ENCODE peak calls at places on chromosomes 5 and 9, in four cellular contexts. X is fibroblast of mammary gland, H is OCI-LY7, Q is body of pancreas. Z is an unnamed sample.

GRCh38 chr5:11214851-11215250 is 453.8 kb upstream of the DAP start:
- DNase-seq in H (no peak), Q (no peak), X (no peak), Z (no peak)

GRCh38 chr9:6171667-6172066 is 43.9 kb upstream of the IL33 start:
- DNase-seq in Q (no peak), X (peak; percentile 6), H (no peak), Z (no peak)

GRCh38 chr9:8348756-8349155 is 549.2 kb upstream of the DMAC1 start:
- DNase-seq in X (no peak), Q (no peak), H (no peak), Z (no peak)

GRCh38 chr9:131530546-131530929 is 525 bp downstream of the UCK1 start:
- DNase-seq in Q (peak; percentile 51), H (peak; percentile 29), X (peak; percentile 18), Z (peak; percentile 10)

GRCh38 chr9:91177661-91178280 is 183.9 kb downstream of the AUH start:
- DNase-seq in H (no peak), Q (peak; percentile 6), X (peak; percentile 66), Z (peak; percentile 76)

GRCh38 chr9:100324594-100325200 is 28.0 kb downstream of the TEX10 start:
- DNase-seq in X (peak; percentile 72), Q (no peak), H (peak; percentile 69), Z (peak; percentile 76)

GRCh38 chr5:522899-523657 is 1.2 kb downstream of the SLC9A3 start:
- DNase-seq in Q (no peak), X (no peak), H (no peak), Z (no peak)

GRCh38 chr9:1722404-1722803 is 292.7 kb upstream of the SMARCA2 start:
- DNase-seq in Q (no peak), X (peak; percentile 5), H (no peak), Z (no peak)

GRCh38 chr9:136578915-136579637 is 33.2 kb upstream of the NOTCH1 start:
- DNase-seq in H (peak; percentile 21), X (no peak), Q (peak; percentile 44), Z (no peak)

GRCh38 chr9:135253305-135254004 is 166.0 kb downstream of the OLFM1 start:
- DNase-seq in H (no peak), Q (no peak), X (no peak), Z (no peak)

GRCh38 chr5:172859966-172860365 is 25.9 kb downstream of the ERGIC1 start:
- DNase-seq in X (no peak), Q (no peak), H (no peak), Z (no peak)

GRCh38 chr5:172858990-172859811 is 25.1 kb downstream of the ERGIC1 start:
- DNase-seq in Q (peak; percentile 39), X (peak; percentile 92), H (no peak), Z (peak; percentile 86)

GRCh38 chr5:172860520-172861443 is 26.7 kb downstream of the ERGIC1 start:
- DNase-seq in Q (peak; percentile 56), H (no peak), X (peak; percentile 92), Z (peak; percentile 91)

GRCh38 chr5:172862165-172862801 is 28.2 kb downstream of the ERGIC1 start:
- DNase-seq in Q (no peak), X (peak; percentile 37), H (no peak), Z (no peak)

DNA sequence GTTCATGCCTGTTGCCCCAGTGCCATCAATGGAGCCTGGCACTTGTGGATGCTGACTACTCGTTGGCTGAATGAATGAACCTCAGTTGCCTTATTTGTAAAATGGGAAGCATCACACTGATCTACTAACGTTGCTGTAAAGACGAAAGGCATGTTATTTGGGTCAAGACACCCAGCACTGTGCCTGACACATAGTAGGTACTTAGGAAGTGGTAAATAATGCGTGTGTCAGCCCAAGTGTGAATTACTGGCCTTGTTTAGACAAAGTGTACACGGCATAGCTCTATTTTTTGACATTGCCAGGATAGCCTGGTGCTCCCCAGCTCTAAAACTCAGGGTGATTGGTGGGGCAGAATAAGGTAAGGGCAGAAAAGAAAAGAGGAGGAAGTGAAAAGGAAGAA is 27.4 kb downstream of the ERGIC1 start:
- DNase-seq in Q (no peak), H (no peak), X (no peak), Z (no peak)
- H3K4me3 ChIP-seq in Q (no peak overlapping the region), H (no peak overlapping the region), X (no peak overlapping the region), Z (no peak overlapping the region)

DNA sequence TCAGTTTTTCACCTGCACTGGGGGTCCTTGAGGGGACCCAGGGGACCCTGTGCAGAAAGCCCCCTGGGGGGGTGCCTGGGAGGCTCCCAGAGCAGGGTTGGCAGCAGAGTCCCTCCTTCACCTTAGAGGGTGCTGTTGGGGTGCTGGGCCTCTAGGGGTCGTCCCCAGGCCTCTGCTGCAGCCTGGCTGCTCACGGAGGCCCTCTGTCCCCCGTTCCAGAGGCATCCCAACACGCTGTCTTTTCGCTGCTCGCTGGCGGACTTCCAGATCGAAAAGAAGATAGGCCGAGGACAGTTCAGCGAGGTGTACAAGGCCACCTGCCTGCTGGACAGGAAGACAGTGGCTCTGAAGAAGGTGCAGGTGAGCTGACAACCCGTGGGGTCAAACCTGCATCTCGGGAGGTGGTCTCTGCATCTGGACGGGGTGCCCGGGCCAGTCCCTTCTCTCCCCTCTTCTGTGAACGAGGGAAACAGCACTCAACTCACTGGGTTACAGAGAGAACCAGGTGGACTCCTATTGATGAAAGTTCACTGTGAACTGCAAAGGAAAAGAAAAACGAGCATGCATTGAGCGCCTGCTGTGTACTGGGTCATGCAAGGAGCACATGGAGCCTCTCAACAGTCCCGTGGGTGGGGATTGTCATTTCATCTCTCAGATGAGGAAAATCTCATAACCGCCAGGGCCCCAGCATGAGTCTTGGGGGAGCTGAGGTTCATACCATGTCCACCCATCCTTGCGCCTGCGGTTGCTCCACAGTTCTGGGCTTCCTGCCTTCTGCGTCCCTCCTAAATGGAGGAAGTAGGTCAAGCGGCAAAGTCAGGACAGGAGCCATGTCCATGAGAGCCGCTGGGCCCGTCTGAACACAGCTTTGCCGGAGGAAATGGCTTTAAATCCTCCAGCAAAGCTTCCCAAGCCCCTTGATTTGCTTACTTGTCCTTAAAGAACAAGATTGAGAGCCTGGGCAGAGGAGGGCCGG is 54.8 kb downstream of the NEK6 start:
- DNase-seq in H (no peak), Q (no peak), X (no peak), Z (no peak)
- TF ChIP-seq CTCF in H (peak; percentile 49), Q (no peak), X (no peak), Z (peak; percentile 14)

DNA sequence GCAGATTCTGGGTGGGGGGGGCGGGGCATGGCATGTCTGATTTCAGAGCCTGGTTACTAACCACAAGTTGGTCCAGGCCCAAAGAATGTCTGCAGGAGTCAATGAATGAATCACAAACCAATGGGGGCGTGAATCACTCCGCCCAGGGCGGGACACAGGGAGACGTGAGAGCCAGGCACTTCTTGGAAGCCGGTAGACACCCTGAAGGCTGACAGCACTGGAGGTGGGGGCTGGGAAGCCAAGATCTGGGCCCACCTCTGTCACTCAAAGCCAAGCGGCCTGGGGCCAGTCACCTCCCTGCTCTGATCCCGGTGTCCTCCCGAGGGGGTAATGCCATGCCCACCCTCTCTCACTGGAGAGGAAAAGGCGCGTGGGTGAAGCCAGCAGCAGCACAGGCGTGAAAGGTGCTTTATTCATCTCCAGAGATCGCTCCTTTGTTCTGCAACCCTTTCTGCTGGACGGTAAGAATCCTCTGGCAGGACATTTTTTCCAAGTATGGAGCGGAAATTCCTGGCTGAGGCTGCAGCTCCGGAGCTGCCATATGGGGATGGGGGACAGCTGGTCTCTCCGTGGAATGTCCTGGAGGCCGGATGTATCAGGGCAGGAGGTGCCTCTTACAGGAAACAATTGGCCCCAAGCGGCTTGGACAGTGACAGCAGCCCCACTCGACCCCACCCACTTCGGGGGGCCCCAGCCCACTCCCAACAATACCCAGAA is 85.0 kb downstream of the STK10 start:
- DNase-seq in X (peak; percentile 95), H (no peak), Q (no peak), Z (peak; percentile 97)
- H3K4me3 ChIP-seq in X (peak overlapping the region; percentile 25), H (no peak overlapping the region), Q (no peak overlapping the region), Z (peak overlapping the region; percentile 58)

GRCh38 chr9:83304686-83305085 is 233.5 kb downstream of the FRMD3 start:
- DNase-seq in Q (peak; percentile 70), H (no peak), X (peak; percentile 97), Z (peak; percentile 99)

GRCh38 chr9:83294816-83295215 is 231.9 kb upstream of the RASEF start:
- DNase-seq in X (no peak), H (no peak), Q (no peak), Z (no peak)

GRCh38 chr9:83296123-83296522 is 233.2 kb upstream of the RASEF start:
- DNase-seq in Q (no peak), X (no peak), H (peak; percentile 9), Z (no peak)

GRCh38 chr9:83299094-83299493 is 236.2 kb upstream of the RASEF start:
- DNase-seq in H (no peak), X (no peak), Q (no peak), Z (no peak)

GRCh38 chr9:83299556-83299955 is 236.6 kb upstream of the RASEF start:
- DNase-seq in H (no peak), Q (no peak), X (peak; percentile 80), Z (peak; percentile 28)
- TF ChIP-seq CTCF in H (no peak), Q (no peak), X (no peak), Z (no peak)

DNA sequence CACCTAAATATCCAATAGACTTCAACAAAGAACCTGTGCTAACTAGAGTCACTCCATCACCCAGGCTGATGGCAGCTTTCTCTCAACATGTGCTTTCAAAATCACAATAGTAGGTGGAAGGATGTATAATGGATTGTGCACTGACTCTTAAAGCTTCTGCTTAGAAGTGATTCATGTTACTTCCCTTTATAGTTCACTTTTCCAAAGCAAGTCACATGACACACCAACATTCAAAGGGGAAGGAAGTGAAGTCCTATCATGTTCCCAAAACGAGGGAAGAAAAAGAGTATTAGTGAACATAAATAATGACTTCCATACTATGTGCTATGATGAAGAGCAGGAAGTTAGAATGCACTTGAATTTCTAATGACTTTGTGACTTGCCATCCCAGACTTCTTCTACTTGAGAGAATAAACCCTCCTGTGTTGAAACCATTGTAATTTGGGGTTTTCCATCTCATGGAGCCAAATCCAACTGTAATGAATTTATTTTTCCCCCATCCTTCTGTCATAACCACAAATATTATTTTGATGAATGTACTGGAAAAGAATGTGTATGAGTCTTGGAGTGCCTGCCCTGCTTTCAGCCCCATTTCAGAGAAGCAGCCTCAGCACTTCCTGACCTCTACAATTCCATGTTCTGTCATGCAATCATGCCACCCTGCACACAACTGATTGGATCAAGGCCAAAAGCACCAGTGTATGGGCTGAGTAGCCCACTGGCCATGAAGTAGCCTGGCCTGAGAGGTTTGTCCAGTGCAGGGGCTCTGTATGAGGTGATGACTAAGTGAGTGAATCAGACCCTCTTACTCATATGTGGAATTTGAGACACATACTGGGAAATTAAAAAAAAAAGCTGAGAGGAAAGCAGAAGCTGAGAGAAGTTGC is 525.8 kb upstream of the CLINT1 start:
- DNase-seq in X (peak; percentile 99), H (no peak), Q (no peak), Z (peak; percentile 97)
- H3K4me3 ChIP-seq in X (no peak overlapping the region), H (no peak overlapping the region), Q (no peak overlapping the region), Z (no peak overlapping the region)

DNA sequence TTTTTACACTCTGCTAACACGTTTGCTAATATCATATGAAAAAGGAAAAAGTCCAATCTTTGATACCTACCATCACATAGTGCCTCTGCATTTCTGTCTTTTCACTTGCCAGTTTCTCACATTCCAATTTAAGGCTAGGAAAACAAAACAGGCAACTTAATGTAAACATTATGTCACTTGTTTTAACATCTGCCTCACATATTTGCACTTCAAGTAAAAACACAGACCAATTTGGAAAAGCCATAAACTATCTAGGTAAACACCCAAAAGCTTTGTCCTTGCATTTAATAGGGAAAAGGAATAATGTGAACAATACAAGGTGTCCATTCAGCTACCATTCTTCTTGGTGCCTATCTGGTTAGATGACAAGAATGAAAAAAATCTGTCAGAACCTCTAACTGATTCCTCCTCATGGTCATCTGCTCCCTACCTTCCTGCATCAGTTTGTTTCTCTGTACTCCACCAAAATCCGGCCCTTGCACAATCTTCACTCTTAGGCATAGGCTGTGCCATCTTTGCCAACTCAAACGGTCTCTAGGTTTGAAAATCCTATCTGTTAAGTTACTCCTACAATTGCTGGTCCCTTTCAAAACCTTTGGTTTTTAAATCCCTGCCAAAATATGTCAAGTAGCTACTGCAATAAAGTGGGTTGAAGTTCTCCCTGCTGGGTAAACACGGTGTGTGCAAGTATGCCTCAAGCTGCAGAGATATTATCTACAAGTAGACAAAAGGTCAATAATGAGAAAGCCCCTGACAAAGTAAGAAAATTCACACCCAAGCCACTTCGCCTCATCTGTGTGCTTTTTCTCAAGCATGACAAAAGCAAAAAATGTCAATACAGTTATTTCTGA is 3.4 kb downstream of the TLE1 start:
- DNase-seq in X (peak; percentile 42), Q (no peak), H (no peak), Z (peak; percentile 56)
- TF ChIP-seq CTCF in X (peak; percentile 18), Q (no peak), H (no peak), Z (peak; percentile 41)

Z was measured in fibroblast of the aortic adventitia.